ENCODE peak calls at places on chromosomes 11 and 22, in eight cellular contexts. R is esophagus squamous epithelium, S is tibial nerve, F is adrenal gland, X is body of pancreas, A is H1, Z is IMR-90, V is prostate gland. Q is an unnamed sample.
A peak's percentile ranks its signal among the peaks of the same experiment; 100 is the strongest.

GRCh38 chr11:45859661-45860140 is 12.4 kb downstream of the CRY2 start:
- DNase-seq in Z (peak; percentile 99), S (peak; percentile 83), V (peak; percentile 93), R (no peak), X (peak; percentile 95), F (peak; percentile 97), A (no peak), Q (peak; percentile 89)

GRCh38 chr22:43226368-43226979 is 39.5 kb upstream of the TTLL12 start:
- DNase-seq in A (peak; percentile 71), S (no peak), F (no peak), R (no peak), Z (peak; percentile 22), X (no peak), V (no peak), Q (no peak)

GRCh38 chr11:91067666-91068065 is 844.8 kb upstream of the CHORDC1 start:
- DNase-seq in Z (no peak), X (no peak), A (no peak), F (no peak), V (no peak), R (no peak), S (no peak), Q (no peak)

GRCh38 chr11:10931761-10932700 is 74.2 kb upstream of the ZBED5 start:
- DNase-seq in S (no peak), Z (no peak), A (peak; percentile 71), R (no peak), F (no peak), V (peak; percentile 81), X (no peak), Q (no peak)

GRCh38 chr11:126464796-126465195 is 109.3 kb downstream of the ST3GAL4 start:
- DNase-seq in F (no peak), X (no peak), V (no peak), Z (no peak), S (no peak), A (no peak), R (no peak), Q (no peak)

GRCh38 chr11:95450547-95451123 is 219.6 kb upstream of the SESN3 start:
- DNase-seq in R (no peak), S (no peak), A (no peak), Z (peak; percentile 31), X (no peak), V (no peak), F (no peak), Q (no peak)

GRCh38 chr11:112280268-112281126 is 19.8 kb upstream of the PLET1 start:
- DNase-seq in Z (peak; percentile 83), X (peak; percentile 73), A (peak; percentile 69), V (peak; percentile 68), R (no peak), F (peak; percentile 82), S (peak; percentile 22), Q (peak; percentile 81)

GRCh38 chr11:69813839-69814238 is 5.4 kb downstream of the FGF3 start:
- DNase-seq in Z (no peak), F (no peak), S (no peak), A (no peak), X (no peak), V (no peak), R (no peak), Q (no peak)

GRCh38 chr22:25153961-25154685 is 45.5 kb upstream of the CRYBB3 start:
- DNase-seq in A (no peak), V (peak; percentile 98), R (no peak), X (peak; percentile 63), S (peak; percentile 39), Z (no peak), F (peak; percentile 79), Q (no peak)

GRCh38 chr11:74680703-74681531 is 50.3 kb downstream of the CHRDL2 start:
- DNase-seq in V (peak; percentile 18), Z (no peak), R (no peak), F (no peak), S (no peak), X (peak; percentile 50), A (peak; percentile 35), Q (peak; percentile 51)
- TF ChIP-seq CTCF in V (no peak), Z (no peak), R (no peak), F (no peak), S (no peak), X (no peak), A (no peak), Q (no peak)

GRCh38 chr11:117171007-117171647 is 7.4 kb upstream of the SIDT2 start:
- DNase-seq in Z (peak; percentile 47), A (no peak), R (no peak), V (no peak), F (no peak), S (no peak), X (no peak), Q (no peak)
- TF ChIP-seq POLR2A in Z (no peak), A (no peak), R (no peak), V (no peak), F (no peak), S (no peak), X (no peak), Q (no peak)

DNA sequence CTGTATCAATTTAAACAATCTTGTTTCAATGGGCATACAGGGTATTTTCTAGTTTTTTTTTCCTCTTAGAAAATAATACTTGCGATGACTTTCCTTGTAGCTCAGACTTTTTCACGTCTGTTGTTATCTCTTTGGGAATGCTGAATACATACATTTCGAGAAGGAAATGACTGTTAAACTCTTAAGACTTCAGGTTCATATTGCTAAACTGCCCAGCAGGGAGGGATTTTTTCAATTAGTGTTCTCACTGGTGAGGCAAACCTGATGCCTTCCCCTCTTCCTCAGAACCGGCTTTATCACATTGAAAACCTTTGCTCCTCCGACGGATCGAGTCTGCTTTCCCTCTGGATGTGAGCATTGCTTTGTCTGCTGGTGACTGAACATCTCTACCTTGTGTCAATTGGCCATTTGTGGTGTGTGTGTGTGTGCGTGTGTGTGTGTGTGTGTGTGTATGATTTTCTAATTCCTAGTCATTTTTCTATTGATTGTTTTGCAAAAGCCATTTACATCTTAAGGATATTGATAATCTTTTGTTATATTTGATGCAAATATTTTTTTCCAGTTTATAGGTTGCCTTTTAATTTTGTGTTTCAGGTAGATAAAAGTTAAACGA is 6.6 kb downstream of the NEAT1 start:
- DNase-seq in S (no peak), Z (peak; percentile 76), V (peak; percentile 51), X (peak; percentile 59), A (no peak), F (peak; percentile 61), R (no peak), Q (no peak)
- H3K4me1 ChIP-seq in S (no peaks in the 10 kb centered on the region), Z (peaks cover 2% of the 10 kb centered on the region), V (no peaks in the 10 kb centered on the region), X (peaks cover 61% of the 10 kb centered on the region), A (peaks cover 11% of the 10 kb centered on the region), F (peaks cover 82% of the 10 kb centered on the region), R (peaks cover 48% of the 10 kb centered on the region), Q (peaks cover 79% of the 10 kb centered on the region)

GRCh38 chr11:78432058-78432515 is 14.5 kb upstream of the GAB2 start:
- DNase-seq in V (no peak), X (peak; percentile 45), A (no peak), S (no peak), Z (no peak), R (no peak), F (no peak), Q (no peak)
- TF ChIP-seq CTCF in V (no peak), X (peak; percentile 29), A (peak; percentile 45), S (no peak), Z (peak; percentile 40), R (no peak), F (peak; percentile 43), Q (no peak)

GRCh38 chr11:6682591-6682935 is 577 bp downstream of the MRPL17 start:
- DNase-seq in S (no peak), X (no peak), Z (no peak), V (no peak), F (no peak), A (no peak), R (no peak), Q (no peak)

GRCh38 chr11:6686006-6686405 is 2.9 kb upstream of the MRPL17 start:
- DNase-seq in Z (no peak), F (no peak), V (no peak), A (no peak), R (no peak), S (no peak), X (no peak), Q (no peak)

GRCh38 chr11:6681949-6682348 is 1.2 kb downstream of the MRPL17 start:
- DNase-seq in R (no peak), F (no peak), V (no peak), X (peak; percentile 16), S (no peak), A (no peak), Z (peak; percentile 28), Q (no peak)

GRCh38 chr11:6681505-6681904 is 1.6 kb downstream of the MRPL17 start:
- DNase-seq in X (no peak), F (no peak), V (no peak), R (no peak), Z (no peak), S (no peak), A (no peak), Q (no peak)

GRCh38 chr11:6682936-6683861 is at the start of gene MRPL17:
- DNase-seq in S (peak; percentile 95), R (peak; percentile 91), V (peak; percentile 98), F (peak; percentile 99), Z (peak; percentile 98), X (peak; percentile 99), A (peak; percentile 97), Q (peak; percentile 99)
- TF ChIP-seq POLR2A in S (peak; percentile 77), R (no peak), V (peak; percentile 79), F (peak; percentile 46), Z (peak; percentile 72), X (peak; percentile 88), A (peak; percentile 98), Q (peak; percentile 17)

GRCh38 chr11:44421090-44421675 is 111.2 kb upstream of the ALX4 start:
- DNase-seq in R (no peak), F (no peak), V (no peak), S (no peak), Z (no peak), X (no peak), A (no peak), Q (no peak)

GRCh38 chr11:44416776-44417175 is 106.8 kb upstream of the ALX4 start:
- DNase-seq in F (no peak), Z (no peak), X (no peak), A (no peak), V (no peak), S (no peak), R (no peak), Q (no peak)

GRCh38 chr11:44417756-44418437 is 108.0 kb upstream of the ALX4 start:
- DNase-seq in A (no peak), X (no peak), R (no peak), S (no peak), F (no peak), Z (no peak), V (no peak), Q (no peak)

GRCh38 chr11:44418438-44418795 is 108.5 kb upstream of the ALX4 start:
- DNase-seq in V (no peak), Z (no peak), R (no peak), A (no peak), X (no peak), F (no peak), S (no peak), Q (no peak)
- H3K4me1 ChIP-seq in V (no peaks in the 10 kb centered on the region), Z (no peaks in the 10 kb centered on the region), R (no peaks in the 10 kb centered on the region), A (no peaks in the 10 kb centered on the region), X (no peaks in the 10 kb centered on the region), F (no peaks in the 10 kb centered on the region), S (no peaks in the 10 kb centered on the region), Q (no peaks in the 10 kb centered on the region)

Q was measured in spleen.